ENCODE peak calls at places on chromosomes 12 and 14, in eight cellular contexts. P, C, X, Y, B, Z, F and R are unnamed samples.

GRCh38 chr14:54786191-54786755 is 116.4 kb downstream of the GCH1 start:
- DNase-seq in B (no peak), P (no peak), X (no peak), Z (no peak), C (no peak), Y (no peak), F (no peak), R (no peak)

GRCh38 chr12:47814539-47815170 is 5.0 kb downstream of the HDAC7 start:
- DNase-seq in B (no peak), F (no peak), Y (no peak), P (no peak), X (no peak), Z (no peak), C (no peak), R (no peak)

GRCh38 chr14:51527073-51527472 is 124.6 kb upstream of the FRMD6 start:
- DNase-seq in X (no peak), Y (no peak), B (peak), P (no peak), F (no peak), C (no peak), Z (peak), R (no peak)

GRCh38 chr14:67416085-67416484 is 4.1 kb upstream of the PLEK2 start:
- DNase-seq in B (peak), F (no peak), Y (no peak), P (no peak), Z (no peak), X (no peak), C (no peak), R (no peak)

GRCh38 chr12:51323966-51324895 is at the start of gene BIN2:
- DNase-seq in B (no peak), Z (no peak), F (peak), Y (peak), P (no peak), C (peak), X (no peak), R (peak)

GRCh38 chr14:102891111-102891510 is 31.4 kb upstream of the AMN start:
- DNase-seq in B (no peak), X (no peak), Y (no peak), Z (no peak), P (no peak), C (no peak), F (no peak), R (no peak)

GRCh38 chr12:19316420-19316819 is 122.9 kb upstream of the AEBP2 start:
- DNase-seq in F (no peak), Z (peak), X (no peak), C (no peak), P (no peak), B (peak), Y (no peak), R (no peak)

GRCh38 chr12:26466709-26467108 is 271.3 kb downstream of the SSPN start:
- DNase-seq in P (no peak), X (no peak), F (no peak), Z (no peak), C (no peak), B (no peak), Y (no peak), R (no peak)

GRCh38 chr12:79073506-79073905 is 208.9 kb downstream of the SYT1 start:
- DNase-seq in Y (no peak), Z (no peak), B (no peak), P (no peak), C (no peak), X (no peak), F (no peak), R (no peak)

GRCh38 chr12:131012279-131013069 is 58.8 kb downstream of the ADGRD1 start:
- DNase-seq in C (no peak), F (no peak), P (no peak), Z (no peak), X (no peak), B (no peak), Y (peak), R (no peak)

GRCh38 chr14:95712398-95712797 is 1.5 kb downstream of the TCL1A start:
- DNase-seq in C (no peak), P (no peak), F (no peak), X (no peak), Z (no peak), B (no peak), Y (no peak), R (no peak)

GRCh38 chr12:92987362-92987761 is 58.3 kb upstream of the EEA1 start:
- DNase-seq in Y (no peak), B (peak), F (no peak), C (peak), P (peak), X (no peak), Z (peak), R (no peak)

GRCh38 chr12:4293299-4293941 is 19.9 kb downstream of the CCND2 start:
- DNase-seq in X (no peak), C (no peak), P (no peak), F (no peak), Z (no peak), B (no peak), Y (no peak), R (no peak)

GRCh38 chr12:112777387-112778025 is 14.0 kb upstream of the RPH3A start:
- DNase-seq in B (no peak), F (no peak), P (no peak), C (no peak), Y (no peak), Z (no peak), X (peak), R (no peak)

GRCh38 chr12:4001869-4002268 is 128.7 kb upstream of the PARP11 start:
- DNase-seq in Z (no peak), Y (no peak), P (no peak), C (no peak), F (no peak), B (no peak), X (no peak), R (no peak)

GRCh38 chr14:91349481-91350074 is 68.0 kb downstream of the CCDC88C start:
- DNase-seq in B (no peak), P (no peak), C (peak), F (peak), X (no peak), Z (no peak), Y (no peak), R (no peak)

GRCh38 chr12:113912761-113913295 is 53.3 kb downstream of the RBM19 start:
- DNase-seq in B (peak), P (peak), Z (peak), X (peak), C (peak), Y (peak), F (peak), R (peak)

GRCh38 chr12:109461049-109461845 is 15.9 kb downstream of the KCTD10 start:
- DNase-seq in X (no peak), F (no peak), Z (peak), C (no peak), B (peak), P (no peak), Y (peak), R (no peak)

GRCh38 chr14:100525615-100526014 is 61.6 kb downstream of the BEGAIN start:
- DNase-seq in P (no peak), C (no peak), X (no peak), Z (no peak), Y (no peak), B (no peak), F (no peak), R (no peak)

GRCh38 chr12:82357340-82357739 is 847 bp downstream of the CCDC59 start:
- DNase-seq in Z (no peak), X (no peak), B (no peak), C (no peak), P (no peak), Y (no peak), F (no peak), R (no peak)

GRCh38 chr12:105100207-105100985 is 7.1 kb upstream of the WASHC4 start:
- DNase-seq in Y (no peak), C (no peak), Z (peak), F (no peak), B (peak), P (peak), X (no peak), R (no peak)

GRCh38 chr12:128326419-128326818 is 59.4 kb downstream of the TMEM132C start:
- DNase-seq in Z (no peak), B (no peak), Y (no peak), C (no peak), F (no peak), P (no peak), X (no peak), R (no peak)

GRCh38 chr14:50030049-50030448 is 86.3 kb downstream of the VCPKMT start:
- DNase-seq in Z (no peak), F (no peak), C (no peak), P (no peak), X (no peak), Y (no peak), B (no peak), R (no peak)

GRCh38 chr14:59619071-59619470 is 42.5 kb upstream of the CCDC175 start:
- DNase-seq in C (no peak), Y (no peak), B (no peak), P (no peak), F (no peak), Z (no peak), X (no peak), R (no peak)

GRCh38 chr14:94317259-94317658 is 5.9 kb downstream of the SERPINA6 start:
- DNase-seq in Y (no peak), Z (no peak), C (no peak), B (peak), F (no peak), X (no peak), P (no peak), R (no peak)

GRCh38 chr12:84860718-84861117 is 51.9 kb downstream of the SLC6A15 start:
- DNase-seq in F (no peak), P (no peak), Y (no peak), Z (no peak), C (no peak), X (no peak), B (no peak), R (no peak)

GRCh38 chr14:65414961-65415589 is 2.5 kb downstream of the FUT8 start:
- DNase-seq in C (peak), Z (peak), X (no peak), B (peak), F (no peak), Y (no peak), P (peak), R (no peak)